ENCODE peak calls at places on chromosome 20, in five cellular contexts. N is memory B cell, O is left ventricle myocardium inferior, G is H7, A is activated T-helper 1 cell treated with Interleukin-2 at 50 U/mL for 16 hours. I is an unnamed sample.

GRCh38 chr20:18750735-18751134 is 62.8 kb upstream of the SCP2D1 start:
- DNase-seq in N (no peak), O (no peak), G (no peak), A (no peak), I (no peak)

GRCh38 chr20:56363491-56363890 is 4.7 kb downstream of the FAM210B start:
- DNase-seq in N (no peak), O (no peak), G (no peak), A (no peak), I (no peak)

GRCh38 chr20:3786126-3786484 is 435 bp downstream of the CENPB start:
- DNase-seq in N (no peak), O (peak), G (peak), A (no peak), I (no peak)

GRCh38 chr20:20691477-20691863 is 21.0 kb downstream of the RALGAPA2 start:
- DNase-seq in N (no peak), O (no peak), G (no peak), A (no peak), I (no peak)

GRCh38 chr20:21230220-21230619 is 72.9 kb upstream of the XRN2 start:
- DNase-seq in N (no peak), O (no peak), G (no peak), A (no peak), I (no peak)

GRCh38 chr20:22312744-22313346 is 271.5 kb downstream of the FOXA2 start:
- DNase-seq in N (no peak), O (no peak), G (peak), A (no peak), I (no peak)

GRCh38 chr20:47355489-47356219 is 845 bp downstream of the ZMYND8 start:
- DNase-seq in N (no peak), O (no peak), G (no peak), A (no peak), I (no peak)

GRCh38 chr20:39853664-39854063 is 835.4 kb downstream of the MAFB start:
- DNase-seq in N (no peak), O (no peak), G (peak), A (no peak), I (no peak)

GRCh38 chr20:58892126-58892931 is 39.8 kb downstream of the GNAS start:
- DNase-seq in N (peak), O (peak), G (peak), A (peak), I (no peak)

GRCh38 chr20:24705486-24705885 is 236.1 kb downstream of the SYNDIG1 start:
- DNase-seq in N (no peak), O (no peak), G (no peak), A (no peak), I (no peak)

GRCh38 chr20:50885068-50885467 is 46.2 kb downstream of the ADNP start:
- DNase-seq in N (no peak), O (no peak), G (peak), A (no peak), I (no peak)

GRCh38 chr20:4502756-4503155 is 219.0 kb upstream of the PRND start:
- DNase-seq in N (no peak), O (no peak), G (no peak), A (no peak), I (no peak)

GRCh38 chr20:52978851-52979250 is 6.7 kb downstream of the TSHZ2 start:
- DNase-seq in N (no peak), O (no peak), G (no peak), A (no peak), I (no peak)

GRCh38 chr20:18628330-18628941 is 40.6 kb downstream of the DTD1 start:
- DNase-seq in N (no peak), O (no peak), G (peak), A (no peak), I (no peak)

GRCh38 chr20:14707865-14708574 is 370.6 kb upstream of the FLRT3 start:
- DNase-seq in N (no peak), O (no peak), G (no peak), A (no peak), I (no peak)

GRCh38 chr20:23668477-23668951 is 20.3 kb downstream of the CST4 start:
- DNase-seq in N (peak), O (no peak), G (peak), A (no peak), I (no peak)

GRCh38 chr20:63226020-63226943 is 9.4 kb upstream of the BIRC7 start:
- DNase-seq in N (no peak), O (no peak), G (no peak), A (no peak), I (no peak)

GRCh38 chr20:58439974-58440767 is 51.1 kb downstream of the VAPB start:
- DNase-seq in N (no peak), O (no peak), G (no peak), A (no peak), I (no peak)

GRCh38 chr20:4956200-4956810 is 45.0 kb downstream of the SLC23A2 start:
- DNase-seq in N (peak), O (no peak), G (peak), A (no peak), I (no peak)

I was measured in cortex of kidney.